ENCODE peak calls at places on chromosome 16, in seven cellular contexts. U is A549, C is H1, Y is IMR-90, B is gastrocnemius medialis, E is stomach, W is body of pancreas. S is an unnamed sample.
A peak's percentile ranks its signal among the peaks of the same experiment; 100 is the strongest.

GRCh38 chr16:85995591-85996461 is 96.9 kb downstream of the IRF8 start:
- DNase-seq in U (no peak), C (no peak), Y (no peak), B (no peak), E (peak; percentile 22), W (no peak), S (no peak)

GRCh38 chr16:23317266-23317661 is 15.2 kb downstream of the SCNN1B start:
- DNase-seq in U (no peak), C (no peak), Y (no peak), B (no peak), E (peak; percentile 61), W (peak; percentile 57), S (no peak)

GRCh38 chr16:20900299-20901067 is at the start of the genes DCUN1D3 and LYRM1:
- DNase-seq in U (peak; percentile 96), C (peak; percentile 91), Y (peak; percentile 100), B (peak; percentile 96), E (peak; percentile 95), W (peak; percentile 98), S (peak; percentile 94)

GRCh38 chr16:86680661-86681439 is 102.5 kb downstream of the FOXL1 start:
- DNase-seq in U (no peak), C (no peak), Y (no peak), B (no peak), E (no peak), W (no peak), S (no peak)

GRCh38 chr16:759110-759910 is 1.2 kb upstream of the MSLN start:
- DNase-seq in U (no peak), C (no peak), Y (no peak), B (no peak), E (peak; percentile 59), W (no peak), S (no peak)

GRCh38 chr16:78738557-78738956 is 639.1 kb downstream of the WWOX start:
- DNase-seq in U (no peak), C (no peak), Y (no peak), B (no peak), E (no peak), W (no peak), S (no peak)

GRCh38 chr16:648071-648785 is 937 bp upstream of the WDR90 start:
- DNase-seq in U (no peak), C (peak; percentile 77), Y (no peak), B (no peak), E (peak; percentile 83), W (peak; percentile 88), S (no peak)

GRCh38 chr16:30011505-30012480 is 966 bp upstream of the DOC2A start:
- DNase-seq in U (no peak), C (no peak), Y (no peak), B (no peak), E (no peak), W (no peak), S (no peak)

GRCh38 chr16:77213542-77214108 is 14.4 kb downstream of the SYCE1L start:
- DNase-seq in U (peak; percentile 90), C (no peak), Y (peak; percentile 86), B (no peak), E (no peak), W (no peak), S (no peak)

GRCh38 chr16:89822188-89823086 is 5.8 kb upstream of the SPIRE2 start:
- DNase-seq in U (no peak), C (no peak), Y (no peak), B (no peak), E (no peak), W (no peak), S (no peak)

GRCh38 chr16:74984194-74984669 is 691 bp downstream of the WDR59 start:
- DNase-seq in U (peak; percentile 15), C (no peak), Y (peak; percentile 34), B (no peak), E (no peak), W (no peak), S (no peak)

GRCh38 chr16:28990375-28991040 is 5.7 kb downstream of the LAT start:
- DNase-seq in U (no peak), C (no peak), Y (no peak), B (no peak), E (no peak), W (no peak), S (no peak)

GRCh38 chr16:11309895-11310633 is 28.9 kb upstream of the PRM1 start:
- DNase-seq in U (no peak), C (no peak), Y (no peak), B (no peak), E (no peak), W (no peak), S (no peak)

GRCh38 chr16:80663078-80663477 is 122.3 kb downstream of the DYNLRB2 start:
- DNase-seq in U (no peak), C (no peak), Y (no peak), B (no peak), E (no peak), W (no peak), S (no peak)

GRCh38 chr16:86668136-86668535 is 89.8 kb downstream of the FOXL1 start:
- DNase-seq in U (no peak), C (no peak), Y (peak; percentile 77), B (no peak), E (no peak), W (no peak), S (no peak)

GRCh38 chr16:1543085-1543896 is 9.8 kb downstream of the TMEM204 start:
- DNase-seq in U (peak; percentile 51), C (no peak), Y (peak; percentile 76), B (peak; percentile 21), E (peak; percentile 32), W (peak; percentile 61), S (peak; percentile 38)

GRCh38 chr16:47905771-47906170 is 250.0 kb downstream of the ABCC12 start:
- DNase-seq in U (no peak), C (no peak), Y (peak; percentile 63), B (no peak), E (no peak), W (no peak), S (no peak)

GRCh38 chr16:12176051-12176450 is 199.5 kb downstream of the SNX29 start:
- DNase-seq in U (no peak), C (no peak), Y (no peak), B (no peak), E (no peak), W (no peak), S (no peak)

GRCh38 chr16:71288570-71288889 is 672 bp downstream of the CMTR2 start:
- DNase-seq in U (no peak), C (no peak), Y (peak; percentile 10), B (no peak), E (no peak), W (no peak), S (no peak)

GRCh38 chr16:17083628-17084027 is 387.1 kb downstream of the XYLT1 start:
- DNase-seq in U (no peak), C (no peak), Y (no peak), B (no peak), E (no peak), W (no peak), S (no peak)

GRCh38 chr16:85396879-85397871 is 215.9 kb upstream of the GSE1 start:
- DNase-seq in U (no peak), C (peak; percentile 53), Y (no peak), B (no peak), E (no peak), W (no peak), S (no peak)

GRCh38 chr16:4988647-4989046 is 30.5 kb downstream of the SEC14L5 start:
- DNase-seq in U (no peak), C (no peak), Y (no peak), B (no peak), E (no peak), W (no peak), S (no peak)

GRCh38 chr16:71845639-71846431 is at the start of gene ATXN1L:
- DNase-seq in U (peak; percentile 97), C (peak; percentile 98), Y (peak; percentile 88), B (peak; percentile 74), E (peak; percentile 93), W (peak; percentile 92), S (peak; percentile 82)

GRCh38 chr16:23141959-23142740 is 7.1 kb downstream of the USP31 start:
- DNase-seq in U (no peak), C (no peak), Y (no peak), B (no peak), E (no peak), W (no peak), S (no peak)

GRCh38 chr16:30458561-30459394 is 13.1 kb upstream of the SEPHS2 start:
- DNase-seq in U (no peak), C (no peak), Y (no peak), B (no peak), E (peak; percentile 52), W (peak; percentile 58), S (no peak)

GRCh38 chr16:30741461-30741914 is 6.7 kb upstream of the PHKG2 start:
- DNase-seq in U (peak; percentile 93), C (no peak), Y (peak; percentile 92), B (no peak), E (peak; percentile 72), W (peak; percentile 83), S (no peak)

GRCh38 chr16:54177052-54177856 is 109.3 kb downstream of the IRX3 start:
- DNase-seq in U (no peak), C (no peak), Y (no peak), B (no peak), E (no peak), W (no peak), S (no peak)
- H3K4me1 ChIP-seq in U (peaks cover 25% of the 10 kb centered on the region), C (peaks cover 11% of the 10 kb centered on the region), Y (no peaks in the 10 kb centered on the region), B (no peaks in the 10 kb centered on the region), E (peaks cover 30% of the 10 kb centered on the region), W (peaks cover 42% of the 10 kb centered on the region), S (no peaks in the 10 kb centered on the region)

GRCh38 chr16:88810868-88811599 is 694 bp downstream of the APRT start:
- DNase-seq in U (peak; percentile 41), C (no peak), Y (peak; percentile 69), B (peak; percentile 59), E (peak; percentile 72), W (peak; percentile 86), S (peak; percentile 64)

GRCh38 chr16:88811600-88811849 is 203 bp downstream of the APRT start:
- DNase-seq in U (no peak), C (no peak), Y (no peak), B (no peak), E (no peak), W (no peak), S (no peak)

GRCh38 chr16:88813396-88814143 is 1.8 kb upstream of the APRT start:
- DNase-seq in U (no peak), C (no peak), Y (no peak), B (no peak), E (no peak), W (no peak), S (no peak)

GRCh38 chr16:88810166-88810867 is 1.4 kb downstream of the APRT start:
- DNase-seq in U (no peak), C (no peak), Y (no peak), B (no peak), E (no peak), W (no peak), S (no peak)

GRCh38 chr16:88811850-88812736 is at the start of gene APRT:
- DNase-seq in U (peak; percentile 78), C (peak; percentile 99), Y (peak; percentile 95), B (peak; percentile 89), E (peak; percentile 96), W (peak; percentile 94), S (peak; percentile 88)
- TF ChIP-seq POLR2A in U (peak; percentile 83), C (no peak), Y (peak; percentile 87), B (peak; percentile 83), E (no peak), W (peak; percentile 72), S (peak; percentile 54)

GRCh38 chr16:73037331-73037745 is 10.6 kb downstream of the ZFHX3 start:
- DNase-seq in U (no peak), C (no peak), Y (no peak), B (peak; percentile 85), E (peak; percentile 54), W (no peak), S (no peak)
- H3K4me1 ChIP-seq in U (peaks cover 55% of the 10 kb centered on the region), C (peaks cover 50% of the 10 kb centered on the region), Y (peaks cover 23% of the 10 kb centered on the region), B (peaks cover 99% of the 10 kb centered on the region), E (peaks cover 70% of the 10 kb centered on the region), W (peaks cover 52% of the 10 kb centered on the region), S (peaks cover 12% of the 10 kb centered on the region)

GRCh38 chr16:21952040-21952792 is 945 bp upstream of the UQCRC2 start:
- DNase-seq in U (peak; percentile 66), C (peak; percentile 64), Y (peak; percentile 61), B (peak; percentile 41), E (peak; percentile 70), W (peak; percentile 73), S (peak; percentile 62)
- TF ChIP-seq POLR2A in U (no peak), C (no peak), Y (no peak), B (no peak), E (no peak), W (no peak), S (no peak)